ENCODE peak calls at places on chromosomes 6 and 20, in four cellular contexts. One of them, this sample, is unnamed.

GRCh38 chr6:42692151-42692911 is 30.1 kb downstream of the PRPH2 start:
- DNase-seq in left ventricle myocardium inferior: no peak
- DNase-seq in IMR-90: peak
- DNase-seq in uterus: no peak
- DNase-seq in this sample: peak

GRCh38 chr6:38488876-38489275 is 150.9 kb downstream of the BTBD9 start:
- DNase-seq in left ventricle myocardium inferior: no peak
- DNase-seq in IMR-90: no peak
- DNase-seq in uterus: no peak
- DNase-seq in this sample: no peak

GRCh38 chr6:11414564-11414963 is 123.0 kb upstream of the TMEM170B start:
- DNase-seq in left ventricle myocardium inferior: no peak
- DNase-seq in IMR-90: no peak
- DNase-seq in uterus: no peak
- DNase-seq in this sample: no peak

GRCh38 chr6:20630617-20631448 is 96.6 kb downstream of the CDKAL1 start:
- DNase-seq in left ventricle myocardium inferior: no peak
- DNase-seq in IMR-90: no peak
- DNase-seq in uterus: no peak
- DNase-seq in this sample: no peak

GRCh38 chr20:20096421-20096820 is 44.1 kb downstream of the CFAP61 start:
- DNase-seq in left ventricle myocardium inferior: no peak
- DNase-seq in IMR-90: no peak
- DNase-seq in uterus: no peak
- DNase-seq in this sample: no peak

GRCh38 chr20:55961351-55962320 is 43.7 kb downstream of the CBLN4 start:
- DNase-seq in left ventricle myocardium inferior: no peak
- DNase-seq in IMR-90: no peak
- DNase-seq in uterus: peak
- DNase-seq in this sample: no peak

GRCh38 chr6:163457637-163458561 is 43.4 kb downstream of the QKI start:
- DNase-seq in left ventricle myocardium inferior: no peak
- DNase-seq in IMR-90: peak
- DNase-seq in uterus: peak
- DNase-seq in this sample: peak

GRCh38 chr20:37564388-37565133 is 36.9 kb upstream of the BLCAP start:
- DNase-seq in left ventricle myocardium inferior: peak
- DNase-seq in IMR-90: no peak
- DNase-seq in uterus: no peak
- DNase-seq in this sample: peak

GRCh38 chr20:63047946-63048345 is 41.2 kb upstream of the BHLHE23 start:
- DNase-seq in left ventricle myocardium inferior: no peak
- DNase-seq in IMR-90: no peak
- DNase-seq in uterus: no peak
- DNase-seq in this sample: no peak

GRCh38 chr6:17574871-17575560 is 25.1 kb upstream of the FAM8A1 start:
- DNase-seq in left ventricle myocardium inferior: no peak
- DNase-seq in IMR-90: peak
- DNase-seq in uterus: no peak
- DNase-seq in this sample: peak

GRCh38 chr6:166640342-166641043 is 13.4 kb upstream of the RPS6KA2 start:
- DNase-seq in left ventricle myocardium inferior: peak
- DNase-seq in IMR-90: no peak
- DNase-seq in uterus: no peak
- DNase-seq in this sample: no peak

GRCh38 chr6:100105919-100106318 is 111.9 kb upstream of the MCHR2 start:
- DNase-seq in left ventricle myocardium inferior: no peak
- DNase-seq in IMR-90: no peak
- DNase-seq in uterus: no peak
- DNase-seq in this sample: no peak

GRCh38 chr20:46959081-46959692 is 64.5 kb downstream of the EYA2 start:
- DNase-seq in left ventricle myocardium inferior: no peak
- DNase-seq in IMR-90: peak
- DNase-seq in uterus: no peak
- DNase-seq in this sample: peak

GRCh38 chr20:33686008-33686983 is at the start of gene E2F1:
- DNase-seq in left ventricle myocardium inferior: peak
- DNase-seq in IMR-90: peak
- DNase-seq in uterus: peak
- DNase-seq in this sample: peak
- H3K27ac ChIP-seq in left ventricle myocardium inferior: peak
- H3K27ac ChIP-seq in IMR-90: peak
- H3K27ac ChIP-seq in uterus: peak
- H3K27ac ChIP-seq in this sample: peak

GRCh38 chr6:10309826-10310405 is 105.0 kb downstream of the TFAP2A start:
- DNase-seq in left ventricle myocardium inferior: no peak
- DNase-seq in IMR-90: no peak
- DNase-seq in uterus: no peak
- DNase-seq in this sample: no peak
- H3K27ac ChIP-seq in left ventricle myocardium inferior: no peak
- H3K27ac ChIP-seq in IMR-90: no peak
- H3K27ac ChIP-seq in uterus: no peak
- H3K27ac ChIP-seq in this sample: no peak

GRCh38 chr6:24454452-24454851 is 34.9 kb downstream of the GPLD1 start:
- DNase-seq in left ventricle myocardium inferior: no peak
- DNase-seq in IMR-90: no peak
- DNase-seq in uterus: no peak
- DNase-seq in this sample: no peak

GRCh38 chr6:24458134-24458533 is 31.2 kb downstream of the GPLD1 start:
- DNase-seq in left ventricle myocardium inferior: no peak
- DNase-seq in IMR-90: no peak
- DNase-seq in uterus: no peak
- DNase-seq in this sample: no peak

GRCh38 chr6:24451581-24452041 is 37.8 kb downstream of the GPLD1 start:
- DNase-seq in left ventricle myocardium inferior: no peak
- DNase-seq in IMR-90: no peak
- DNase-seq in uterus: no peak
- DNase-seq in this sample: no peak

GRCh38 chr6:24453921-24454320 is 35.5 kb downstream of the GPLD1 start:
- DNase-seq in left ventricle myocardium inferior: no peak
- DNase-seq in IMR-90: no peak
- DNase-seq in uterus: no peak
- DNase-seq in this sample: no peak

DNA sequence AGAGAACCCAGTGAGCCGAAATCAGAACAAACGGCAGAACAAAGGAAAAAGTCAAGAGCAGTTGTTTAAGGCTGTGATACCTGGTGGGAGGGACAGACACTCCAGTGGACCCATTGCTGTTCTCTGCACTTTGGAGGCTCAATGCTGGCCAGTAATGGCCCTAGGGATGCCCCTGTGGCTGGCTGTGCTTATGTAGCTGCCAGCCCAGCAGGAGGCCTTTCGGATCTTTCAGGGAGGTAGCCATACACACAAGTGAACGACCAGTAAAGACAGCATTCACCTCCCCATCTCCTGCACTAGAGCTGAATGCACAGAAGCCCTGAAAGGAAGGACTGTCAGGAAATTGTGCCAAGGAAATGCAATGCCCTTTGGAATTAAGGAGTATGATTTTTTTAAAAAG is 34.3 kb downstream of the GPLD1 start:
- DNase-seq in left ventricle myocardium inferior: no peak
- DNase-seq in IMR-90: no peak
- DNase-seq in uterus: no peak
- DNase-seq in this sample: no peak
- H3K27ac ChIP-seq in left ventricle myocardium inferior: no peak
- H3K27ac ChIP-seq in IMR-90: no peak
- H3K27ac ChIP-seq in uterus: no peak
- H3K27ac ChIP-seq in this sample: no peak

GRCh38 chr6:53461682-53462081 is 83.2 kb downstream of the GCLC start:
- DNase-seq in left ventricle myocardium inferior: no peak
- DNase-seq in IMR-90: no peak
- DNase-seq in uterus: no peak
- DNase-seq in this sample: no peak

GRCh38 chr6:53464483-53464882 is 80.4 kb downstream of the GCLC start:
- DNase-seq in left ventricle myocardium inferior: no peak
- DNase-seq in IMR-90: no peak
- DNase-seq in uterus: peak
- DNase-seq in this sample: no peak

GRCh38 chr6:53466257-53466656 is 78.6 kb downstream of the GCLC start:
- DNase-seq in left ventricle myocardium inferior: no peak
- DNase-seq in IMR-90: peak
- DNase-seq in uterus: no peak
- DNase-seq in this sample: no peak

GRCh38 chr6:53465732-53466131 is 79.2 kb downstream of the GCLC start:
- DNase-seq in left ventricle myocardium inferior: no peak
- DNase-seq in IMR-90: peak
- DNase-seq in uterus: peak
- DNase-seq in this sample: no peak

DNA sequence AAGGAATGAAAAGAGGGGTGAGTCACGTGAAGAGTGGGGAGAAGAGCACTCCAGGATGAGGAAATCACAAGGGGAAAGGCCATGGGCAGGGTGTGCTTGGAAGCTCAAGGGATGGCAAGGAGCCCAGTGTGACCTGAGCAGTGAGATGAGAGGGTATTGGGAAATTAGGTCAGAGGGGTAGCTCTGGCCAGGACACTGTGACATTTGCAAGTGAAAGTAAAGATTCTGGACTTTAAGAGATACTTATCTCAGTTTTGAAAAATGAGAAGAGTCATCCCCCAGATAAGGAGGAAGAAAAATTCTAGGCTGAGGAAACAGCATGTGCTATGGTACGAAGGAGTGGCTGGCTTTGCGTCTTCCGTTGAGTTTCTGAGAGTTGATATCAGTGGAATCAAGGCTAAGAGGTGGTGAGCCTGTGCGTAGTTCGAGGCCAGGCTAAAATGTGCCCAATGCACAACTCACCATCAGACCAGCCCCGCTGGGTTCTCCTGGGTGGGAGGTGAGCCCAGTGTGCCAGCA is 79.9 kb downstream of the GCLC start:
- DNase-seq in left ventricle myocardium inferior: peak
- DNase-seq in IMR-90: peak
- DNase-seq in uterus: peak
- DNase-seq in this sample: no peak
- H3K27ac ChIP-seq in left ventricle myocardium inferior: no peak
- H3K27ac ChIP-seq in IMR-90: peak
- H3K27ac ChIP-seq in uterus: peak
- H3K27ac ChIP-seq in this sample: no peak

DNA sequence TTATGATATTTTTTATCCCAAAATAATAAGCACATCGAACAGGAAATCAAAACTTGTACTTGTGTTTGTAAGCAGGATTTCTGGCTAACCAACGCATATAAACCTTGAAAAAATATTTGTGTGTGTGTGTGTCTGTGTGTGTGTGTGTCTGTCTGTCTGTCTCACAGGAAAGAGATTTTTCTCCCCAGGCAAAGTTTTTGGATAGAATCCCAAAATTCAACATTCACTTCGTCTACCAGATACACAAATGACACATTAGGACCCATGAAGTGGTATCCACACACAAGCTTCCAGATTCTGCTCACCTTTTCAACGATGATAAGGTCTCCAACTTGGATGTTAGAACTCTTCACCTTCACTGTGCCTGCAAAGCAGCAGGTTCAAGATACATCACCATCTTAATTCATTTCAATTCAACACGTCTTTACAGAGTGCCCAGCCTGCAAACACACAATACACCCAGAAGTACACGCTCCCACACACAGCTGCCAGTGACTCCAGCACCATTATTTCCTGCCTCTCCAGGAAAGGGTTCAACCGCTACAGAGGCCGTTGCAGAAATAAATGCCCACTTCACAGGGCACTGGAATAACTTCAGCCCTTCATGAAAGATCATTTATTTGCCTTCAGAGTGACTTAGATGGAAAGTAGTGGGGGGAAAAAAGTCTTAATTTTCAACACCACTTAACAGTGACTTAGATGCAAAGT is 70.9 kb downstream of the ATP9A start:
- DNase-seq in left ventricle myocardium inferior: no peak
- DNase-seq in IMR-90: peak
- DNase-seq in uterus: no peak
- DNase-seq in this sample: no peak
- H3K27ac ChIP-seq in left ventricle myocardium inferior: no peak
- H3K27ac ChIP-seq in IMR-90: peak
- H3K27ac ChIP-seq in uterus: no peak
- H3K27ac ChIP-seq in this sample: peak

GRCh38 chr6:109454483-109455160 is 950 bp downstream of the MICAL1 start:
- DNase-seq in left ventricle myocardium inferior: no peak
- DNase-seq in IMR-90: peak
- DNase-seq in uterus: no peak
- DNase-seq in this sample: peak

GRCh38 chr6:109455161-109455501 is 441 bp downstream of the MICAL1 start:
- DNase-seq in left ventricle myocardium inferior: no peak
- DNase-seq in IMR-90: no peak
- DNase-seq in uterus: no peak
- DNase-seq in this sample: no peak

GRCh38 chr6:109453156-109453555 is 2.4 kb downstream of the MICAL1 start:
- DNase-seq in left ventricle myocardium inferior: no peak
- DNase-seq in IMR-90: no peak
- DNase-seq in uterus: no peak
- DNase-seq in this sample: no peak

GRCh38 chr6:109452181-109452580 is 3.4 kb downstream of the MICAL1 start:
- DNase-seq in left ventricle myocardium inferior: no peak
- DNase-seq in IMR-90: no peak
- DNase-seq in uterus: no peak
- DNase-seq in this sample: no peak

GRCh38 chr6:109453594-109454482 is 1.7 kb downstream of the MICAL1 start:
- DNase-seq in left ventricle myocardium inferior: peak
- DNase-seq in IMR-90: no peak
- DNase-seq in uterus: peak
- DNase-seq in this sample: no peak
- H3K27ac ChIP-seq in left ventricle myocardium inferior: peak
- H3K27ac ChIP-seq in IMR-90: peak
- H3K27ac ChIP-seq in uterus: peak
- H3K27ac ChIP-seq in this sample: no peak

DNA sequence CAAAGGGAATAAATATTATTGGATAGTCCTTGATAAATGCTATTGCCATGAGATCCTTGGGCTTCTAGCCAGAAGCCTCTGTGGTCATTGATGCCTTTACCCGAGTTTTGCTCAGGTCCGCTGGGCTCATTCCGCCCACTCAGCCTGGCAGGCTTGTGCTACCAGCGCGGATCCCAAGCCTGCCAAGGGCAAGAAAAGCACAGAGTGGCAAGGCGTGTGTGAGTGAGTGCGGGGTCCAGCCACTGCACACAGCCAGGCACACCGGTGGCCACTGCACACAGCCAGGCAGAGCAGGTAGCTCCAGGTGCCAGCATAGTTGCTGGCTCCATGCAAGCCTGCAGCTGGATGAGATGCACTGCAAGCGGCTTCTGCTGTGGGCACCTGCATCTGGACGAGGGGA is 38.7 kb downstream of the STK38 start:
- DNase-seq in left ventricle myocardium inferior: no peak
- DNase-seq in IMR-90: no peak
- DNase-seq in uterus: no peak
- DNase-seq in this sample: no peak
- H3K27ac ChIP-seq in left ventricle myocardium inferior: no peak
- H3K27ac ChIP-seq in IMR-90: no peak
- H3K27ac ChIP-seq in uterus: no peak
- H3K27ac ChIP-seq in this sample: no peak

GRCh38 chr6:73704260-73704659 is 8.3 kb downstream of the CD109 start:
- DNase-seq in left ventricle myocardium inferior: no peak
- DNase-seq in IMR-90: peak
- DNase-seq in uterus: no peak
- DNase-seq in this sample: peak
- H3K27ac ChIP-seq in left ventricle myocardium inferior: peak
- H3K27ac ChIP-seq in IMR-90: peak
- H3K27ac ChIP-seq in uterus: peak
- H3K27ac ChIP-seq in this sample: peak